ENCODE peak calls at places on chromosomes 6 and 20, in five cellular contexts. U is H1, S is HCT116, T is HepG2, E is GM12878. X is an unnamed sample.

GRCh38 chr6:115947964-115948541 is 112.6 kb downstream of the FRK start:
- DNase-seq in U (no peak), S (no peak), T (peak; percentile 17), E (no peak), X (no peak)

GRCh38 chr6:40160826-40161225 is 226.6 kb upstream of the MOCS1 start:
- DNase-seq in U (no peak), S (no peak), T (no peak), E (no peak), X (peak; percentile 48)

GRCh38 chr6:73644941-73645591 is 8.7 kb downstream of the SLC17A5 start:
- DNase-seq in U (no peak), S (no peak), T (no peak), E (no peak), X (no peak)

GRCh38 chr6:145630598-145630997 is 104.7 kb downstream of the EPM2A start:
- DNase-seq in U (no peak), S (no peak), T (no peak), E (no peak), X (no peak)

GRCh38 chr20:237479-237878 is 10.4 kb downstream of the DEFB129 start:
- DNase-seq in U (no peak), S (no peak), T (no peak), E (no peak), X (no peak)

GRCh38 chr20:38932457-38933120 is 6.4 kb downstream of the FAM83D start:
- DNase-seq in U (no peak), S (no peak), T (no peak), E (no peak), X (no peak)

GRCh38 chr6:44655368-44656342 is 268.1 kb downstream of the CDC5L start:
- DNase-seq in U (peak; percentile 97), S (peak; percentile 23), T (peak; percentile 63), E (no peak), X (peak; percentile 81)

GRCh38 chr6:7424967-7425807 is 35.6 kb downstream of the RIOK1 start:
- DNase-seq in U (peak; percentile 41), S (peak; percentile 24), T (peak; percentile 79), E (no peak), X (no peak)

GRCh38 chr6:116196841-116197240 is 57.0 kb downstream of the TSPYL4 start:
- DNase-seq in U (no peak), S (no peak), T (no peak), E (no peak), X (no peak)

GRCh38 chr20:46651091-46651962 is at the start of gene SLC13A3:
- DNase-seq in U (peak; percentile 74), S (no peak), T (peak; percentile 79), E (no peak), X (no peak)

GRCh38 chr6:87669051-87669450 is 33.0 kb downstream of the AKIRIN2 start:
- DNase-seq in U (no peak), S (no peak), T (no peak), E (no peak), X (no peak)

GRCh38 chr6:166691199-166691598 is 64.1 kb upstream of the RPS6KA2 start:
- DNase-seq in U (no peak), S (peak; percentile 81), T (no peak), E (no peak), X (no peak)

GRCh38 chr6:137589067-137589848 is 95.1 kb upstream of the OLIG3 start:
- DNase-seq in U (peak; percentile 65), S (peak; percentile 57), T (peak; percentile 92), E (peak; percentile 74), X (peak; percentile 65)
- TF ChIP-seq SRF in U (no peak), S (no peak), T (no peak), E (no peak), X (no peak)

GRCh38 chr6:113858067-113858604 is 991 bp downstream of the MARCKS start:
- DNase-seq in U (peak; percentile 60), S (no peak), T (no peak), E (no peak), X (no peak)
- TF ChIP-seq SRF in U (no peak), S (no peak), T (no peak), E (no peak), X (no peak)

GRCh38 chr6:110950443-110950842 is 8.1 kb upstream of the GTF3C6 start:
- DNase-seq in U (no peak), S (no peak), T (no peak), E (no peak), X (no peak)

GRCh38 chr6:110953633-110954303 is 4.7 kb upstream of the GTF3C6 start:
- DNase-seq in U (no peak), S (no peak), T (no peak), E (no peak), X (no peak)

GRCh38 chr6:110949679-110950285 is 8.7 kb upstream of the GTF3C6 start:
- DNase-seq in U (no peak), S (peak; percentile 12), T (no peak), E (no peak), X (peak; percentile 32)

GRCh38 chr6:110951986-110952794 is 6.3 kb upstream of the GTF3C6 start:
- DNase-seq in U (no peak), S (no peak), T (peak; percentile 96), E (no peak), X (no peak)

GRCh38 chr6:110951008-110951407 is 7.5 kb upstream of the GTF3C6 start:
- DNase-seq in U (no peak), S (no peak), T (no peak), E (no peak), X (no peak)
- TF ChIP-seq SRF in U (no peak), S (no peak), T (no peak), E (no peak), X (no peak)

GRCh38 chr6:3278691-3279090 is 19.9 kb downstream of the PSMG4 start:
- DNase-seq in U (no peak), S (no peak), T (no peak), E (no peak), X (no peak)
- TF ChIP-seq SRF in U (no peak), S (no peak), T (no peak), E (no peak), X (no peak)

DNA sequence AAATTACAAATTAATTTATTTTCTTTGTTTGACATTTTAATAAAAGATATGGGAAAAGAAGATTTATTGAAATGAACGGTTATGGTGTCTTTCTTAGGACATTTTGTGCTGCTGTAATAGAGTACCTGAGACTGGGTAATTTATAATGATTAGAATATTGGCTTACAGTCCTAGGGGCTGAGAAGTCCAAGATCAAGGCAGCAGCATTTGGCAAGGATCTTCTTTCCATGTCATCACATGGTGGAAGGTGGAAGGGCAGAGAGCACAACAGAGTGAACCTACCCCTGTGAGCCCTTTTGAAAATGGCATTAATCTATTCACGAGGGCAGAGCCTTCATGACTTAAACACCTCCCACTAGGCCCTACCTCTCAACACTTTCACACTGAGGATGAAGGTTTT is 75.7 kb upstream of the LTV1 start:
- DNase-seq in U (no peak), S (no peak), T (no peak), E (no peak), X (no peak)
- TF ChIP-seq SRF in U (no peak), S (no peak), T (no peak), E (no peak), X (no peak)

GRCh38 chr6:110055387-110055735 is 77.2 kb downstream of the GPR6 start:
- DNase-seq in U (no peak), S (no peak), T (no peak), E (no peak), X (no peak)
- TF ChIP-seq SRF in U (no peak), S (no peak), T (no peak), E (no peak), X (no peak)

X was measured in K562.